ENCODE peak calls at places on chromosomes 2 and 18, in seven cellular contexts. E, R, P, J, V, G and F are unnamed samples.

GRCh38 chr2:126507425-126507867 is 148.5 kb upstream of the GYPC start:
- DNase-seq in E (no peak), P (no peak), G (no peak), V (no peak), R (no peak), J (no peak), F (no peak)

GRCh38 chr18:59502222-59502898 is 143.3 kb upstream of the LMAN1 start:
- DNase-seq in R (peak), G (no peak), J (no peak), P (no peak), V (no peak), E (no peak), F (no peak)

GRCh38 chr2:161199885-161200284 is 39.7 kb downstream of the TANK start:
- DNase-seq in V (no peak), E (no peak), R (no peak), P (no peak), G (no peak), J (no peak), F (no peak)

GRCh38 chr2:160694221-160694620 is 200.6 kb upstream of the RBMS1 start:
- DNase-seq in R (no peak), J (no peak), E (no peak), P (no peak), V (no peak), G (no peak), F (no peak)

GRCh38 chr2:236403125-236403524 is 138.9 kb upstream of the ASB18 start:
- DNase-seq in G (no peak), E (no peak), P (no peak), J (no peak), R (no peak), V (no peak), F (no peak)

GRCh38 chr2:69975136-69975852 is 13.9 kb upstream of the ASPRV1 start:
- DNase-seq in P (no peak), V (no peak), E (no peak), J (no peak), R (no peak), G (no peak), F (no peak)

GRCh38 chr2:62512385-62512784 is 6.4 kb upstream of the TMEM17 start:
- DNase-seq in J (no peak), G (no peak), V (no peak), E (no peak), P (no peak), R (no peak), F (no peak)

GRCh38 chr2:55500025-55500424 is 19.5 kb upstream of the CFAP36 start:
- DNase-seq in E (no peak), J (no peak), R (no peak), G (no peak), V (no peak), P (no peak), F (no peak)

GRCh38 chr2:158034198-158034831 is 67.4 kb upstream of the UPP2 start:
- DNase-seq in J (no peak), G (no peak), P (no peak), E (no peak), R (no peak), V (no peak), F (no peak)

GRCh38 chr18:9321017-9321452 is 13.5 kb upstream of the TWSG1 start:
- DNase-seq in E (no peak), G (no peak), J (no peak), P (no peak), V (no peak), R (peak), F (no peak)

GRCh38 chr18:9319333-9319732 is 15.2 kb upstream of the TWSG1 start:
- DNase-seq in J (no peak), R (no peak), V (no peak), P (no peak), G (no peak), E (no peak), F (no peak)

GRCh38 chr18:9322730-9323129 is 11.8 kb upstream of the TWSG1 start:
- DNase-seq in V (no peak), G (no peak), R (no peak), E (no peak), J (no peak), P (no peak), F (no peak)

GRCh38 chr18:9323750-9324445 is 10.7 kb upstream of the TWSG1 start:
- DNase-seq in R (peak), V (no peak), E (no peak), J (no peak), G (no peak), P (no peak), F (no peak)

DNA sequence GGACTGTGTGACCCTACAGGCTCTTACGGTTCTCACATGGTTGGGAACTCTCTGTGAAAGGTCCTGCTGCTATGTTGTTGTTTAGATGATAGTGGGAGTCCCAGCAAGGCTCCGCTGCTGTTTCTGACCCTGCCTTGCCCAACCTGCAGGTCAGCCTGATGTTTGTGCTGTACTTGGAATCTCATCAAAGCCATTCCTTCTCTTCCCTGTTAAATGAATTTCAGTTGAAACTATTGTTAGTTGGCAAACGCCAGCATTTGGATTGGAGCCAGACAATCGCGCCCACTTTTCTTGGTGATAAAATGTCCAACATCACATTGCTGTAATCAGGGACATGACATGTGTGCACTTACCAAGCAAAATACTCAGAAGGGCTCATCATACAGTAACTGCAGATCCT is 12.9 kb upstream of the TWSG1 start:
- DNase-seq in V (no peak), E (no peak), G (no peak), J (no peak), P (no peak), R (no peak), F (no peak)
- H3K27ac ChIP-seq in V (no peak), E (no peak), G (no peak), J (no peak), P (no peak), R (peak), F (no peak)

GRCh38 chr18:13443546-13443945 is 225.0 kb downstream of the LDLRAD4 start:
- DNase-seq in G (no peak), P (no peak), V (no peak), J (no peak), E (no peak), R (no peak), F (no peak)

GRCh38 chr18:13446581-13447470 is 228.3 kb downstream of the LDLRAD4 start:
- DNase-seq in R (no peak), P (no peak), J (no peak), G (no peak), E (no peak), V (no peak), F (no peak)

GRCh38 chr18:13446024-13446423 is 227.5 kb downstream of the LDLRAD4 start:
- DNase-seq in V (no peak), E (no peak), R (no peak), G (no peak), P (no peak), J (no peak), F (no peak)

GRCh38 chr18:13444430-13445240 is 226.1 kb downstream of the LDLRAD4 start:
- DNase-seq in E (no peak), G (no peak), P (no peak), J (no peak), R (no peak), V (no peak), F (no peak)

DNA sequence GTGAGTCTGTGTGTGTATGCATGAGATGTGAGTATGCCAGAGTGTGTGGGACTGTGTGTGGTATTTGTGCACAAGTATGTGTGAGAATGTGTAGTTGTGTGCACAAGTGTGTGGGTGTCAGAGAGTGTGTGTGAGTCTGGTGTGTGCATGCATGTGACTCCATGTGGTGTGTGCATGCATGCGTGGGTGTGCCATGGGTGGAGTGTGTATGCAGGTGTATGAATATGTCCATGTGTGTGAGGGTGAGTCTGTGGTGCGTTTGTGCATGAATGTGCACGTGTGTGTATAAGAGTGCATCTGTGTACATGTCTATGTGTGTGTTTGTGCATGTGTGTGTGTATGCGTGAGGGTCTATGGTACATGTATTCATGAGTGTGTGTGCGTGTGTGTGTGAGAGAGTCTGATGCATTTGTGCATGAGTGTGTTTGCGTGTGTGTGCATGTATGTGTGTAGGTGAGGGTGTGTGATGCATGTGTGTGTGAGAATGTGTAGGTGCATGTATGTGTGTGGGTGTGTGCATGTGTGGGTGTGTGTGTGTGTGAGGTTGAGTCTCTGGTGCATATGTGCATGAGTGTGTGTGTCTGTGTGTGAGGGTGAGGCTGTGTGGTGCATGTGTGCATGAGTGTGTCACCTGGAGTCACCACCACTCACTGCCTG is 226.8 kb downstream of the LDLRAD4 start:
- DNase-seq in J (no peak), R (no peak), G (no peak), V (no peak), P (no peak), E (no peak), F (no peak)
- H3K27ac ChIP-seq in J (no peak), R (no peak), G (no peak), V (no peak), P (no peak), E (no peak), F (no peak)

GRCh38 chr2:197229509-197230458 is 80.8 kb downstream of the ANKRD44 start:
- DNase-seq in J (no peak), G (no peak), V (no peak), E (no peak), P (no peak), R (peak), F (no peak)
- H3K27ac ChIP-seq in J (no peak), G (no peak), V (no peak), E (no peak), P (no peak), R (no peak), F (no peak)

GRCh38 chr18:8491516-8491915 is 117.7 kb upstream of the RAB12 start:
- DNase-seq in R (no peak), G (no peak), E (no peak), J (no peak), V (no peak), P (no peak), F (no peak)
- H3K27ac ChIP-seq in R (no peak), G (no peak), E (no peak), J (no peak), V (no peak), P (no peak), F (no peak)

GRCh38 chr2:20189299-20189931 is 35.5 kb downstream of the SDC1 start:
- DNase-seq in J (no peak), V (no peak), G (no peak), P (no peak), R (no peak), E (no peak), F (no peak)

GRCh38 chr2:20190170-20190569 is 34.8 kb downstream of the SDC1 start:
- DNase-seq in J (no peak), P (no peak), V (no peak), E (no peak), G (no peak), R (no peak), F (no peak)

GRCh38 chr2:20187331-20187730 is 37.6 kb downstream of the SDC1 start:
- DNase-seq in E (no peak), P (no peak), J (no peak), G (no peak), R (no peak), V (no peak), F (no peak)

GRCh38 chr2:20188201-20188600 is 36.7 kb downstream of the SDC1 start:
- DNase-seq in V (no peak), P (no peak), E (no peak), G (no peak), J (no peak), R (no peak), F (no peak)

DNA sequence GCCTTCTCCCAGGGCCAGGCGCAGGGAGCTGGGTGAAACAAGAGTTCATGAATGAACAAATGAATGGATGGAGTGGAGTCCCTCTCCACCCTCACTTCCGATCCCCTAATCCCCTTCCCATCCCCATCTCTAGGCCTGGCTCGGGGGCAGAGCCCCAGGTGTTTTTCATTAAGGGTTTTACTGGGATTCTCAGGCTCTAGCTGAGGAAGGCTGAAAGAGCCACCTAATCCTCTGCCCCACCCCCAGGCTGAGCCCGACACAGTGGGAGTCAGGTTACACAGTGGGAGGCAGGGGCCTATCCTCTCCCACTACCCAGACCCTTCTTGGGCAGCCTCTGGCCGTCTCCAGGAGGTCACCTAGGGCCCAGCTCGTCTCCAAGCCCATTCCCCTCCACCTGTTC is 36.1 kb downstream of the SDC1 start:
- DNase-seq in E (no peak), R (no peak), G (no peak), V (no peak), J (no peak), P (no peak), F (no peak)
- H3K27ac ChIP-seq in E (no peak), R (no peak), G (no peak), V (no peak), J (no peak), P (no peak), F (no peak)

GRCh38 chr2:241317391-241317790 is 1.7 kb downstream of the SEPTIN2 start:
- DNase-seq in E (no peak), J (no peak), P (no peak), V (no peak), R (no peak), G (no peak), F (no peak)
- H3K27ac ChIP-seq in E (peak), J (peak), P (peak), V (peak), R (no peak), G (no peak), F (no peak)

GRCh38 chr2:75548036-75548573 is 12.6 kb downstream of the EVA1A start:
- DNase-seq in R (no peak), J (no peak), P (no peak), V (no peak), E (no peak), G (no peak), F (no peak)
- H3K27ac ChIP-seq in R (peak), J (no peak), P (no peak), V (no peak), E (no peak), G (no peak), F (no peak)

DNA sequence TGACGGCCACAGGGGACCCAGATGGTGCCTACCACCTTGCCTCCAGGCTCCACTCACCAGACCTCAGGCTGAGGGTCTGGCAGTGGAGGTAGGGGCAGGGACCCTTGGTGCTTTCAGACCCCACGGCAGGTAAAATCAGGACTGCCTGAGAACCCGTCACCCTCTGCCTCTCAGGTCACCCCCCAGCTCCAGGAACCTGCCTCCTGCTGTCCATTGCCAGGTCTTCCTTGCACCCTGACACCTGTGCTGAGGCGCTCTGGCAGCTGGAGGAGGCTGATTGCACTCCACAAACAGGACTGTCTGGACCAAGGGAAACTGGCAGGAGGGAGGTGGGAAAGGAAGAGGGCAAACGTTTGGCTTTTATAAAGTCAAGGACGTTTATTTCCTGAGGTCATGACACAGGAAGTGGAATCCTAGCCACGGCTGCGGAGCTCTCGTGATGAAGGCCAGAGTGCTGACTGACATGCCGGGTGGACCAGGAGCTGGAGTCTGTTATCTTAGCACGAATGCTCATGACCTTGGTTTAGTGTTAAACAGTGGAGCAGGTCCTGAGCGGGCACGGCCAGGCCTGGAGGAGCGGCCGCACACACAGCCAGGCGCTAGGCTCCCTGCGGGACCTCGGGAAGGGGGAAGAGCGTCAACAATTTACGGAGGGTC is 40.5 kb downstream of the ANO7 start:
- DNase-seq in P (peak), G (no peak), E (no peak), J (peak), R (no peak), V (no peak), F (no peak)
- H3K27ac ChIP-seq in P (no peak), G (no peak), E (no peak), J (no peak), R (no peak), V (no peak), F (peak)